ENCODE peak calls at places on chromosome 6, in ten cellular contexts. One of them, this sample, is unnamed.
A peak's percentile ranks its signal among the peaks of the same experiment; 100 is the strongest.

GRCh38 chr6:33628401-33628964 is 7.4 kb downstream of the ITPR3 start:
- DNase-seq in stomach: no peak
- DNase-seq in transverse colon: peak; percentile 64
- DNase-seq in neural crest cell: no peak
- DNase-seq in A549: no peak
- DNase-seq in CD4-positive, alpha-beta T cell: no peak
- DNase-seq in choroid plexus epithelial cell: no peak
- DNase-seq in RWPE1: no peak
- DNase-seq in RWPE2: no peak
- DNase-seq in glutamatergic neuron: no peak
- DNase-seq in this sample: no peak

GRCh38 chr6:139172151-139172550 is 37.3 kb downstream of the HECA start:
- DNase-seq in stomach: no peak
- DNase-seq in transverse colon: no peak
- DNase-seq in neural crest cell: no peak
- DNase-seq in A549: no peak
- DNase-seq in CD4-positive, alpha-beta T cell: no peak
- DNase-seq in choroid plexus epithelial cell: no peak
- DNase-seq in RWPE1: no peak
- DNase-seq in RWPE2: no peak
- DNase-seq in glutamatergic neuron: no peak
- DNase-seq in this sample: no peak

GRCh38 chr6:18323935-18324707 is 59.8 kb upstream of the DEK start:
- DNase-seq in stomach: no peak
- DNase-seq in transverse colon: no peak
- DNase-seq in neural crest cell: peak; percentile 4
- DNase-seq in A549: peak; percentile 36
- DNase-seq in CD4-positive, alpha-beta T cell: no peak
- DNase-seq in choroid plexus epithelial cell: peak; percentile 73
- DNase-seq in RWPE1: peak; percentile 62
- DNase-seq in RWPE2: no peak
- DNase-seq in glutamatergic neuron: no peak
- DNase-seq in this sample: peak; percentile 13

GRCh38 chr6:76881414-76881813 is 581.9 kb downstream of the HTR1B start:
- DNase-seq in stomach: no peak
- DNase-seq in transverse colon: no peak
- DNase-seq in neural crest cell: no peak
- DNase-seq in A549: no peak
- DNase-seq in CD4-positive, alpha-beta T cell: no peak
- DNase-seq in choroid plexus epithelial cell: no peak
- DNase-seq in RWPE1: no peak
- DNase-seq in RWPE2: no peak
- DNase-seq in glutamatergic neuron: no peak
- DNase-seq in this sample: no peak

GRCh38 chr6:136967874-136968752 is 46.0 kb downstream of the SLC35D3 start:
- DNase-seq in stomach: peak; percentile 86
- DNase-seq in transverse colon: peak; percentile 80
- DNase-seq in neural crest cell: peak; percentile 63
- DNase-seq in A549: peak; percentile 72
- DNase-seq in CD4-positive, alpha-beta T cell: peak; percentile 38
- DNase-seq in choroid plexus epithelial cell: peak; percentile 84
- DNase-seq in RWPE1: peak; percentile 83
- DNase-seq in RWPE2: no peak
- DNase-seq in glutamatergic neuron: peak; percentile 75
- DNase-seq in this sample: peak; percentile 74

GRCh38 chr6:149978610-149979009 is 14.9 kb downstream of the ULBP1 start:
- DNase-seq in stomach: no peak
- DNase-seq in transverse colon: no peak
- DNase-seq in neural crest cell: no peak
- DNase-seq in A549: no peak
- DNase-seq in CD4-positive, alpha-beta T cell: no peak
- DNase-seq in choroid plexus epithelial cell: no peak
- DNase-seq in RWPE1: no peak
- DNase-seq in RWPE2: no peak
- DNase-seq in glutamatergic neuron: no peak
- DNase-seq in this sample: no peak

GRCh38 chr6:46042355-46042999 is 26.8 kb upstream of the CLIC5 start:
- DNase-seq in stomach: no peak
- DNase-seq in transverse colon: peak; percentile 30
- DNase-seq in neural crest cell: no peak
- DNase-seq in A549: peak; percentile 8
- DNase-seq in CD4-positive, alpha-beta T cell: no peak
- DNase-seq in choroid plexus epithelial cell: peak; percentile 76
- DNase-seq in RWPE1: peak; percentile 36
- DNase-seq in RWPE2: no peak
- DNase-seq in glutamatergic neuron: no peak
- DNase-seq in this sample: peak; percentile 44

GRCh38 chr6:26118999-26119398 is 31.8 kb downstream of the HFE start:
- DNase-seq in stomach: peak; percentile 59
- DNase-seq in transverse colon: no peak
- DNase-seq in neural crest cell: no peak
- DNase-seq in A549: peak; percentile 64
- DNase-seq in CD4-positive, alpha-beta T cell: no peak
- DNase-seq in choroid plexus epithelial cell: no peak
- DNase-seq in RWPE1: no peak
- DNase-seq in RWPE2: no peak
- DNase-seq in glutamatergic neuron: no peak
- DNase-seq in this sample: peak; percentile 81

GRCh38 chr6:93423542-93423941 is 4.2 kb upstream of the EPHA7 start:
- DNase-seq in stomach: no peak
- DNase-seq in transverse colon: peak; percentile 37
- DNase-seq in neural crest cell: peak; percentile 69
- DNase-seq in A549: peak; percentile 62
- DNase-seq in CD4-positive, alpha-beta T cell: no peak
- DNase-seq in choroid plexus epithelial cell: peak; percentile 65
- DNase-seq in RWPE1: no peak
- DNase-seq in RWPE2: no peak
- DNase-seq in glutamatergic neuron: peak; percentile 73
- DNase-seq in this sample: peak; percentile 51

GRCh38 chr6:83474309-83474708 is 38.0 kb upstream of the PRSS35 start:
- DNase-seq in stomach: no peak
- DNase-seq in transverse colon: peak; percentile 11
- DNase-seq in neural crest cell: no peak
- DNase-seq in A549: no peak
- DNase-seq in CD4-positive, alpha-beta T cell: no peak
- DNase-seq in choroid plexus epithelial cell: peak; percentile 56
- DNase-seq in RWPE1: no peak
- DNase-seq in RWPE2: no peak
- DNase-seq in glutamatergic neuron: no peak
- DNase-seq in this sample: no peak

GRCh38 chr6:42762338-42762929 is 16.5 kb upstream of the TBCC start:
- DNase-seq in stomach: no peak
- DNase-seq in transverse colon: peak; percentile 51
- DNase-seq in neural crest cell: no peak
- DNase-seq in A549: no peak
- DNase-seq in CD4-positive, alpha-beta T cell: no peak
- DNase-seq in choroid plexus epithelial cell: no peak
- DNase-seq in RWPE1: no peak
- DNase-seq in RWPE2: no peak
- DNase-seq in glutamatergic neuron: no peak
- DNase-seq in this sample: no peak

GRCh38 chr6:79167931-79168694 is 66.4 kb downstream of the HMGN3 start:
- DNase-seq in stomach: no peak
- DNase-seq in transverse colon: no peak
- DNase-seq in neural crest cell: no peak
- DNase-seq in A549: no peak
- DNase-seq in CD4-positive, alpha-beta T cell: no peak
- DNase-seq in choroid plexus epithelial cell: peak; percentile 64
- DNase-seq in RWPE1: no peak
- DNase-seq in RWPE2: no peak
- DNase-seq in glutamatergic neuron: no peak
- DNase-seq in this sample: no peak

GRCh38 chr6:41411961-41412360 is 76.6 kb downstream of the NCR2 start:
- DNase-seq in stomach: no peak
- DNase-seq in transverse colon: no peak
- DNase-seq in neural crest cell: no peak
- DNase-seq in A549: no peak
- DNase-seq in CD4-positive, alpha-beta T cell: no peak
- DNase-seq in choroid plexus epithelial cell: no peak
- DNase-seq in RWPE1: no peak
- DNase-seq in RWPE2: no peak
- DNase-seq in glutamatergic neuron: no peak
- DNase-seq in this sample: no peak

GRCh38 chr6:47669684-47670515 is 28.5 kb upstream of the ADGRF4 start:
- DNase-seq in stomach: no peak
- DNase-seq in transverse colon: no peak
- DNase-seq in neural crest cell: no peak
- DNase-seq in A549: peak; percentile 20
- DNase-seq in CD4-positive, alpha-beta T cell: no peak
- DNase-seq in choroid plexus epithelial cell: peak; percentile 39
- DNase-seq in RWPE1: peak; percentile 65
- DNase-seq in RWPE2: no peak
- DNase-seq in glutamatergic neuron: no peak
- DNase-seq in this sample: no peak

GRCh38 chr6:160215232-160215631 is 43.4 kb downstream of the SLC22A2 start:
- DNase-seq in stomach: no peak
- DNase-seq in transverse colon: no peak
- DNase-seq in neural crest cell: no peak
- DNase-seq in A549: no peak
- DNase-seq in CD4-positive, alpha-beta T cell: no peak
- DNase-seq in choroid plexus epithelial cell: peak; percentile 14
- DNase-seq in RWPE1: no peak
- DNase-seq in RWPE2: no peak
- DNase-seq in glutamatergic neuron: no peak
- DNase-seq in this sample: no peak

GRCh38 chr6:32825966-32826365 is 9.2 kb upstream of the HLA-DOB start:
- DNase-seq in stomach: no peak
- DNase-seq in transverse colon: no peak
- DNase-seq in neural crest cell: no peak
- DNase-seq in A549: peak; percentile 24
- DNase-seq in CD4-positive, alpha-beta T cell: no peak
- DNase-seq in choroid plexus epithelial cell: peak; percentile 58
- DNase-seq in RWPE1: no peak
- DNase-seq in RWPE2: no peak
- DNase-seq in glutamatergic neuron: no peak
- DNase-seq in this sample: peak; percentile 32

GRCh38 chr6:77561768-77562314 is 91.0 kb upstream of the MEI4 start:
- DNase-seq in stomach: no peak
- DNase-seq in transverse colon: no peak
- DNase-seq in neural crest cell: no peak
- DNase-seq in A549: no peak
- DNase-seq in CD4-positive, alpha-beta T cell: no peak
- DNase-seq in choroid plexus epithelial cell: peak; percentile 9
- DNase-seq in RWPE1: no peak
- DNase-seq in RWPE2: no peak
- DNase-seq in glutamatergic neuron: no peak
- DNase-seq in this sample: no peak

GRCh38 chr6:49666930-49667369 is 30.3 kb upstream of the RHAG start:
- DNase-seq in stomach: no peak
- DNase-seq in transverse colon: no peak
- DNase-seq in neural crest cell: no peak
- DNase-seq in A549: no peak
- DNase-seq in CD4-positive, alpha-beta T cell: no peak
- DNase-seq in choroid plexus epithelial cell: no peak
- DNase-seq in RWPE1: no peak
- DNase-seq in RWPE2: no peak
- DNase-seq in glutamatergic neuron: no peak
- DNase-seq in this sample: no peak
- TF ChIP-seq CTCF in stomach: no peak
- TF ChIP-seq CTCF in transverse colon: no peak
- TF ChIP-seq CTCF in neural crest cell: no peak
- TF ChIP-seq CTCF in A549: no peak
- TF ChIP-seq CTCF in CD4-positive, alpha-beta T cell: no peak
- TF ChIP-seq CTCF in choroid plexus epithelial cell: no peak
- TF ChIP-seq CTCF in RWPE1: no peak
- TF ChIP-seq CTCF in RWPE2: no peak
- TF ChIP-seq CTCF in glutamatergic neuron: no peak
- TF ChIP-seq CTCF in this sample: no peak

GRCh38 chr6:96223695-96224094 is 207.9 kb downstream of the FUT9 start:
- DNase-seq in stomach: no peak
- DNase-seq in transverse colon: no peak
- DNase-seq in neural crest cell: no peak
- DNase-seq in A549: no peak
- DNase-seq in CD4-positive, alpha-beta T cell: no peak
- DNase-seq in choroid plexus epithelial cell: no peak
- DNase-seq in RWPE1: no peak
- DNase-seq in RWPE2: no peak
- DNase-seq in glutamatergic neuron: no peak
- DNase-seq in this sample: no peak
- TF ChIP-seq CTCF in stomach: no peak
- TF ChIP-seq CTCF in transverse colon: no peak
- TF ChIP-seq CTCF in neural crest cell: no peak
- TF ChIP-seq CTCF in A549: no peak
- TF ChIP-seq CTCF in CD4-positive, alpha-beta T cell: no peak
- TF ChIP-seq CTCF in choroid plexus epithelial cell: no peak
- TF ChIP-seq CTCF in RWPE1: no peak
- TF ChIP-seq CTCF in RWPE2: no peak
- TF ChIP-seq CTCF in glutamatergic neuron: no peak
- TF ChIP-seq CTCF in this sample: no peak

GRCh38 chr6:80388515-80388914 is 282.0 kb downstream of the BCKDHB start:
- DNase-seq in stomach: no peak
- DNase-seq in transverse colon: no peak
- DNase-seq in neural crest cell: no peak
- DNase-seq in A549: no peak
- DNase-seq in CD4-positive, alpha-beta T cell: no peak
- DNase-seq in choroid plexus epithelial cell: no peak
- DNase-seq in RWPE1: no peak
- DNase-seq in RWPE2: no peak
- DNase-seq in glutamatergic neuron: no peak
- DNase-seq in this sample: no peak

GRCh38 chr6:80382796-80383195 is 276.3 kb downstream of the BCKDHB start:
- DNase-seq in stomach: no peak
- DNase-seq in transverse colon: no peak
- DNase-seq in neural crest cell: no peak
- DNase-seq in A549: no peak
- DNase-seq in CD4-positive, alpha-beta T cell: no peak
- DNase-seq in choroid plexus epithelial cell: peak; percentile 76
- DNase-seq in RWPE1: no peak
- DNase-seq in RWPE2: no peak
- DNase-seq in glutamatergic neuron: no peak
- DNase-seq in this sample: no peak
- TF ChIP-seq CTCF in stomach: no peak
- TF ChIP-seq CTCF in transverse colon: no peak
- TF ChIP-seq CTCF in neural crest cell: no peak
- TF ChIP-seq CTCF in A549: no peak
- TF ChIP-seq CTCF in CD4-positive, alpha-beta T cell: no peak
- TF ChIP-seq CTCF in choroid plexus epithelial cell: no peak
- TF ChIP-seq CTCF in RWPE1: no peak
- TF ChIP-seq CTCF in RWPE2: no peak
- TF ChIP-seq CTCF in glutamatergic neuron: no peak
- TF ChIP-seq CTCF in this sample: no peak

DNA sequence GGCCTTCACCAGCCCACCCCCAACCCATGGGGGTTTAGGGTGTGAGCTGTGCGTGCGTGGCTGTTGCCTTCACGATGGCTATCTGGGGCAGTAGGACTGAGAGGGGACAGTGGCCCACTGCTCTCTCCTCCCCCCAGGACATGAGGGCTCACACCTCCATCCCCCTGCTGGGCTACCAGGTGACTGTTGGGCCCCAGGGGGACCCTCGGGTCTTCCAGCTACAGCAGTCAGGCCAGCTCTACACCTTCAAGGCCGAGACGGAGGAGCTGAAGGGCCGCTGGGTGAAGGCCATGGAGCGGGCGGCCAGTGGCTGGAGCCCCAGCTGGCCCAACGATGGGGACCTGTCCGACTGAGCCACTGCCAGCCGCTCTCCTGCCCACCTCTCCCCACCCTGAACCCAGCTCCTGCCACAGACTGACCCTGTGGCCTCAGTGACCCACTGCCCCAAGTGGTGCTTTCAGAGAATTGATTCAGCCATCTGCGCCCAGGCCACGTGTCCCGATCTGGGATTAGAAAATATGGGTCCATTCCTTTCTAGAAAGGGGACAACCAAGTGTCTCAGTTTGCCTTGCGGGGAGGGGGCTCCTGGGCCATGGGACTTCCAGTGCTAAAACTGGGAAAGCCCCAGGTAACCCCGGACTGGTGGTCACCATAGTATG is 22.5 kb downstream of the FGD2 start:
- DNase-seq in stomach: no peak
- DNase-seq in transverse colon: no peak
- DNase-seq in neural crest cell: no peak
- DNase-seq in A549: no peak
- DNase-seq in CD4-positive, alpha-beta T cell: no peak
- DNase-seq in choroid plexus epithelial cell: no peak
- DNase-seq in RWPE1: no peak
- DNase-seq in RWPE2: no peak
- DNase-seq in glutamatergic neuron: no peak
- DNase-seq in this sample: no peak
- TF ChIP-seq CTCF in stomach: no peak
- TF ChIP-seq CTCF in transverse colon: no peak
- TF ChIP-seq CTCF in neural crest cell: no peak
- TF ChIP-seq CTCF in A549: no peak
- TF ChIP-seq CTCF in CD4-positive, alpha-beta T cell: no peak
- TF ChIP-seq CTCF in choroid plexus epithelial cell: no peak
- TF ChIP-seq CTCF in RWPE1: no peak
- TF ChIP-seq CTCF in RWPE2: no peak
- TF ChIP-seq CTCF in glutamatergic neuron: no peak
- TF ChIP-seq CTCF in this sample: no peak